ENCODE peak calls at places on chromosomes 13 and 19, in four cellular contexts. K, S, I and U are unnamed samples.

GRCh38 chr19:30449673-30450072 is 77.5 kb downstream of the ZNF536 start:
- DNase-seq in S (no peak), K (no peak), I (no peak), U (no peak)

GRCh38 chr19:57560049-57560491 is 407 bp upstream of the ZNF550 start:
- DNase-seq in I (no peak), K (peak), S (peak), U (no peak)

GRCh38 chr13:21443171-21443570 is 15.9 kb downstream of the ZDHHC20 start:
- DNase-seq in K (no peak), S (no peak), I (no peak), U (no peak)

GRCh38 chr13:75670496-75670895 is 34.4 kb downstream of the LMO7 start:
- DNase-seq in S (peak), K (no peak), I (no peak), U (no peak)

GRCh38 chr19:7612282-7613274 is 16.8 kb downstream of the XAB2 start:
- DNase-seq in K (no peak), I (no peak), S (no peak), U (no peak)

GRCh38 chr13:111484129-111484925 is 163.9 kb downstream of the TEX29 start:
- DNase-seq in S (no peak), I (peak), K (no peak), U (no peak)

GRCh38 chr19:8363803-8364771 is at the start of gene ANGPTL4:
- DNase-seq in I (no peak), K (no peak), S (peak), U (no peak)

GRCh38 chr19:7787141-7787540 is 24.1 kb downstream of the CLEC4M start:
- DNase-seq in I (no peak), K (peak), S (no peak), U (no peak)

GRCh38 chr13:112670118-112670517 is 19.7 kb upstream of the ATP11A start:
- DNase-seq in I (no peak), S (no peak), K (no peak), U (no peak)

GRCh38 chr19:43628646-43629326 is 9.4 kb upstream of the ZNF428 start:
- DNase-seq in I (no peak), S (no peak), K (no peak), U (no peak)

GRCh38 chr19:47095707-47096704 is 17.6 kb downstream of the ZC3H4 start:
- DNase-seq in K (peak), I (no peak), S (no peak), U (no peak)

GRCh38 chr19:33568706-33569105 is 47.1 kb upstream of the PEPD start:
- DNase-seq in I (no peak), K (no peak), S (no peak), U (no peak)

GRCh38 chr13:76339649-76340048 is 546.6 kb downstream of the KCTD12 start:
- DNase-seq in K (no peak), I (no peak), S (no peak), U (no peak)

GRCh38 chr19:46890423-46891170 is 29.8 kb downstream of the ARHGAP35 start:
- DNase-seq in S (peak), K (no peak), I (no peak), U (no peak)

GRCh38 chr13:50074843-50075242 is 59.6 kb downstream of the KCNRG start:
- DNase-seq in K (no peak), S (no peak), I (no peak), U (no peak)

GRCh38 chr13:48493851-48494250 is 39.0 kb downstream of the RCBTB2 start:
- DNase-seq in I (peak), S (no peak), K (no peak), U (no peak)

GRCh38 chr13:51825165-51825592 is 19.8 kb downstream of the TMEM272 start:
- DNase-seq in I (no peak), K (no peak), S (no peak), U (no peak)

GRCh38 chr13:37131092-37131491 is 25.6 kb upstream of the CSNK1A1L start:
- DNase-seq in K (no peak), I (no peak), S (no peak), U (no peak)

GRCh38 chr13:50230365-50230978 is 215.2 kb downstream of the KCNRG start:
- DNase-seq in K (no peak), S (peak), I (no peak), U (no peak)

GRCh38 chr19:10566408-10566657 is 523 bp upstream of the KRI1 start:
- DNase-seq in I (no peak), S (no peak), K (no peak), U (no peak)

GRCh38 chr19:2618611-2619010 is 83.9 kb downstream of the GNG7 start:
- DNase-seq in K (peak), S (peak), I (no peak), U (no peak)

GRCh38 chr13:108920137-108920536 is 290.7 kb downstream of the MYO16 start:
- DNase-seq in K (no peak), I (no peak), S (no peak), U (no peak)

GRCh38 chr19:23512151-23512925 is 117.1 kb upstream of the ZNF91 start:
- DNase-seq in I (no peak), S (no peak), K (no peak), U (no peak)

GRCh38 chr13:97124237-97124636 is 97.9 kb upstream of the MBNL2 start:
- DNase-seq in K (no peak), S (no peak), I (no peak), U (no peak)

GRCh38 chr19:18777725-18778389 is 13.2 kb downstream of the COMP start:
- DNase-seq in I (no peak), K (no peak), S (no peak), U (no peak)

GRCh38 chr19:8654591-8655339 is 24.3 kb downstream of the NFILZ start:
- DNase-seq in K (no peak), I (peak), S (peak), U (no peak)

GRCh38 chr19:56053596-56053995 is 67.0 kb downstream of the NLRP5 start:
- DNase-seq in K (no peak), S (no peak), I (no peak), U (no peak)

GRCh38 chr13:32647926-32648325 is 61.7 kb downstream of the PDS5B start:
- DNase-seq in I (no peak), S (no peak), K (no peak), U (no peak)

GRCh38 chr13:112885782-112886268 is 83.2 kb upstream of the MCF2L start:
- DNase-seq in I (peak), K (peak), S (peak), U (no peak)

GRCh38 chr19:30784850-30785459 is 412.8 kb downstream of the ZNF536 start:
- DNase-seq in K (peak), I (no peak), S (no peak), U (no peak)

GRCh38 chr13:108859202-108860012 is 230.0 kb downstream of the MYO16 start:
- DNase-seq in I (no peak), S (peak), K (no peak), U (no peak)

GRCh38 chr13:27293873-27294515 is 23.4 kb downstream of the RASL11A start:
- DNase-seq in S (no peak), I (no peak), K (no peak), U (no peak)

GRCh38 chr19:17848598-17849292 is 963 bp upstream of the JAK3 start:
- DNase-seq in I (no peak), S (no peak), K (no peak), U (no peak)

GRCh38 chr19:2982983-2983350 is 5.6 kb downstream of the TLE6 start:
- DNase-seq in K (peak), I (peak), S (peak), U (peak)

GRCh38 chr13:103100795-103101194 is 34.6 kb upstream of the SLC10A2 start:
- DNase-seq in K (no peak), S (no peak), I (no peak), U (no peak)